ENCODE peak calls at places on chromosomes 13 and 19, in six cellular contexts. J is IMR-90, D is breast epithelium, L is foreskin fibroblast, C is brain microvascular endothelial cell, E is fibroblast of mammary gland. K is an unnamed sample.

GRCh38 chr19:17385878-17386611 is 8.0 kb downstream of the CCDC194 start:
- DNase-seq in C (peak; percentile 35), D (peak; percentile 59), J (peak; percentile 30), L (no peak), E (peak; percentile 39), K (peak; percentile 54)

GRCh38 chr19:47280183-47280797 is 5.6 kb downstream of the INAFM1 start:
- DNase-seq in J (no peak), E (peak; percentile 35), C (no peak), D (no peak), L (no peak), K (no peak)

GRCh38 chr13:40168425-40169155 is 497.9 kb downstream of the FOXO1 start:
- DNase-seq in E (no peak), J (no peak), D (no peak), L (no peak), C (no peak), K (no peak)

GRCh38 chr13:113765241-113765910 is 6.3 kb downstream of the TMEM255B start:
- DNase-seq in D (no peak), C (no peak), L (no peak), J (no peak), E (peak; percentile 40), K (no peak)

GRCh38 chr19:40549007-40549708 is 27.5 kb upstream of the SHKBP1 start:
- DNase-seq in L (no peak), C (peak; percentile 14), J (peak; percentile 39), E (peak; percentile 40), D (no peak), K (peak; percentile 48)

GRCh38 chr13:82772802-82773201 is 1109.5 kb downstream of the SLITRK1 start:
- DNase-seq in L (no peak), C (no peak), D (no peak), J (peak; percentile 47), E (peak; percentile 77), K (peak; percentile 22)

GRCh38 chr13:94595943-94596574 is at the start of gene TGDS:
- DNase-seq in C (peak; percentile 95), E (peak; percentile 93), L (peak; percentile 92), J (peak; percentile 91), D (peak; percentile 85), K (peak; percentile 94)

GRCh38 chr13:107680115-107680514 is 535.2 kb downstream of the LIG4 start:
- DNase-seq in C (no peak), L (no peak), J (peak; percentile 28), E (peak; percentile 1), D (no peak), K (peak; percentile 3)

GRCh38 chr13:75226092-75226491 is 255.9 kb downstream of the TBC1D4 start:
- DNase-seq in C (no peak), J (no peak), L (no peak), D (no peak), E (peak; percentile 18), K (no peak)

GRCh38 chr13:107721436-107721835 is 493.9 kb downstream of the LIG4 start:
- DNase-seq in C (no peak), J (no peak), L (no peak), D (no peak), E (no peak), K (no peak)

GRCh38 chr19:14434543-14435319 is 1.6 kb downstream of the PKN1 start:
- DNase-seq in D (no peak), C (peak; percentile 79), L (peak; percentile 80), E (peak; percentile 86), J (peak; percentile 72), K (peak; percentile 69)

GRCh38 chr13:29940715-29941114 is 90.3 kb upstream of the UBL3 start:
- DNase-seq in L (no peak), E (no peak), J (no peak), D (no peak), C (no peak), K (no peak)

GRCh38 chr19:4910594-4911273 is 1.4 kb downstream of the UHRF1 start:
- DNase-seq in D (no peak), J (peak; percentile 64), C (peak; percentile 57), L (peak; percentile 75), E (peak; percentile 55), K (peak; percentile 82)

GRCh38 chr13:113117335-113117872 is 5.2 kb upstream of the F10 start:
- DNase-seq in D (peak; percentile 34), C (no peak), L (no peak), J (no peak), E (no peak), K (no peak)

GRCh38 chr13:23671902-23672301 is 101.7 kb downstream of the TNFRSF19 start:
- DNase-seq in C (peak; percentile 30), L (peak; percentile 73), D (no peak), J (peak; percentile 95), E (peak; percentile 93), K (peak; percentile 33)

GRCh38 chr13:49183672-49184315 is 36.3 kb upstream of the MLNR start:
- DNase-seq in J (peak; percentile 17), E (peak; percentile 61), C (no peak), L (peak; percentile 3), D (no peak), K (no peak)

GRCh38 chr13:33548065-33548464 is 262.5 kb upstream of the STARD13 start:
- DNase-seq in E (no peak), C (no peak), L (no peak), J (no peak), D (no peak), K (no peak)

GRCh38 chr13:35978607-35979316 is 152.4 kb downstream of the DCLK1 start:
- DNase-seq in E (peak; percentile 84), L (peak; percentile 41), J (peak; percentile 69), D (no peak), C (peak; percentile 81), K (peak; percentile 85)

GRCh38 chr19:29793116-29793727 is 18.6 kb upstream of the CCNE1 start:
- DNase-seq in E (no peak), L (no peak), C (no peak), J (no peak), D (no peak), K (no peak)

GRCh38 chr19:15776264-15776663 is 11.2 kb upstream of the OR10H5 start:
- DNase-seq in J (no peak), D (no peak), E (no peak), L (no peak), C (no peak), K (no peak)

GRCh38 chr13:47250141-47250540 is 353.3 kb upstream of the HTR2A start:
- DNase-seq in L (peak; percentile 23), C (peak; percentile 22), D (no peak), E (peak; percentile 98), J (peak; percentile 64), K (peak; percentile 85)

GRCh38 chr13:72662548-72662947 is 64.9 kb downstream of the MZT1 start:
- DNase-seq in E (no peak), D (no peak), J (no peak), L (no peak), C (no peak), K (no peak)

GRCh38 chr19:13134626-13135025 is 15.5 kb downstream of the STX10 start:
- DNase-seq in C (no peak), J (no peak), D (no peak), E (no peak), L (no peak), K (no peak)

GRCh38 chr13:80486407-80486806 is 145.5 kb upstream of the SPRY2 start:
- DNase-seq in D (no peak), J (no peak), L (no peak), C (no peak), E (peak; percentile 19), K (no peak)

GRCh38 chr19:679418-680286 is 3.5 kb downstream of the FSTL3 start:
- DNase-seq in C (no peak), L (peak; percentile 74), J (peak; percentile 80), D (peak; percentile 55), E (peak; percentile 84), K (peak; percentile 81)

GRCh38 chr13:74243637-74244526 is 109.7 kb upstream of the KLF12 start:
- DNase-seq in C (peak; percentile 71), J (peak; percentile 76), L (peak; percentile 81), E (peak; percentile 92), D (no peak), K (peak; percentile 74)

GRCh38 chr19:19040417-19040816 is 7.0 kb downstream of the ARMC6 start:
- DNase-seq in L (peak; percentile 81), E (peak; percentile 94), D (no peak), J (peak; percentile 91), C (peak; percentile 68), K (peak; percentile 71)

GRCh38 chr13:64884976-64885375 is 2345.2 kb downstream of the PCDH9 start:
- DNase-seq in L (no peak), D (no peak), E (no peak), C (no peak), J (peak; percentile 47), K (no peak)

GRCh38 chr13:26540319-26540718 is 17.2 kb upstream of the WASF3 start:
- DNase-seq in C (no peak), J (no peak), L (no peak), E (no peak), D (no peak), K (no peak)

DNA sequence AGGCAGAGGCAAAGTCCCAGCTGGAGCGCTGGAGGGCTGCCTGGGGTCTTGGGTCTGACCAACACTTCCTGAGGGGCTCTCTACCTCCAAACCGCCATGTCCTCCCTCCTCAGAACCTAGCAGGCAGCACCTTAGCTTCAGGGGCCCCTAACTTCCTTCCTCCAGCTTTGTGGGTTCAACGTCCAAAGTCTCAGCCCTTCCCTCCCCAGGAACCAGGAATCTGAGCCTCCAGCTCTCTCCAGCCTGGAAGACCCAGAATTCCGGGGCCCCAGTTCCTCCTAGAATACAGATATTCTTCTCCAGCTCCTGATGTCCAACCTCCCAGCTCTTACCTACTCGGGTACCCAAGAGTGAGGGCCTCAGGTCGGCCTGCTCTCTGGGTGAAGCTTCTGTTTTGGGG is 3.7 kb downstream of the TMEM150B start:
- DNase-seq in J (no peak), L (no peak), E (no peak), D (no peak), C (no peak), K (no peak)
- H3K4me3 ChIP-seq in J (no peak overlapping the region), L (no peak overlapping the region), E (no peak overlapping the region), D (no peak overlapping the region), C (no peak overlapping the region), K (no peak overlapping the region)

DNA sequence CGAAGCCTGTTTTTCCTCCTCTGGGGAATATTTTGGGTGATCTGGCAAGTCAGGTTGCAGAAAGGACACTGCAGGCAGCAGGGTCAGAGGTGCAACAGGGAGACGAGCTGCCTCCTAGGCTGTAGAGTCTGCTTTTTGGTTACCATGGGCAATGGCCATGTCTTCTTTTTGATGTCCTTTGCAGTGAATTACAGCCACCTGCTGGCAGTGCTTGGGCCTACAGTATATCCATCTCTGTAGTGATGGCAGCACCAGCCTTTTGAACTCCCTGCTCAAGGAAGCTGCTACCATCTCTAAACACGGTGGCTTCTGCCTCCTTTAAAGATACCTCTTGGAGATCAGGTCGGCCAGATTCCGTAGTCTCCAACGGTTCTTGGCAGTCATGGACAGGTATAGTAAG is 73.9 kb downstream of the WTIP start:
- DNase-seq in C (peak; percentile 25), E (peak; percentile 3), D (no peak), J (no peak), L (peak; percentile 3), K (no peak)
- TF ChIP-seq CTCF in C (peak; percentile 29), E (no peak), D (no peak), J (peak; percentile 26), L (no peak), K (peak; percentile 25)

DNA sequence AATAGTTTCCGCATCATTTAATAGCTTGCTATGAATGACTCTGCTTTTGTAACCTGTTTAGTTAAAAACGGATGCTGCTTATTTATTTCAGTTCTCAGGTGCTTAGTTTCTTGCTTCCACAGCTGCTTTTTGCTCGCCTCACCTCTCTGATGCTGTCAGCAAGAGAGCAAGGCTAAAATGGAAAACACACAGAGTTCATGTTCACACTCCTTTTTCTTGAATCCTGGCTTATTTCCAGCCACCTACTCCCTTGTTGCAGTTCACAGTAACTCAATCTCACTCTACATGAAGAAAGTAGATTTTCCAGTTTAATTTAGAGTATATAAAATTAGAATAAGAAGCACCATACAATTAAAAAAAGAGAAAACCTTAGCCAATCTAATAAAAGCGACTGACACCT is 326.0 kb upstream of the SLITRK1 start:
- DNase-seq in E (no peak), J (no peak), C (no peak), D (no peak), L (no peak), K (no peak)
- H3K4me3 ChIP-seq in E (no peak overlapping the region), J (no peak overlapping the region), C (no peak overlapping the region), D (no peak overlapping the region), L (no peak overlapping the region), K (no peak overlapping the region)

GRCh38 chr19:27776020-27776419 is 1436.9 kb downstream of the UQCRFS1 start:
- DNase-seq in C (peak; percentile 28), D (no peak), J (peak; percentile 31), L (peak; percentile 17), E (peak; percentile 82), K (peak; percentile 15)
- TF ChIP-seq CTCF in C (peak; percentile 59), D (no peak), J (no peak), L (peak; percentile 8), E (peak; percentile 53), K (peak; percentile 41)

K was measured in astrocyte of the spinal cord.